ENCODE peak calls at places on chromosomes 2 and 18, in five cellular contexts. K is CD8-positive, alpha-beta T cell; F is keratinocyte; C is tibial artery; Q is thyroid gland. Z is an unnamed sample. For H3K36me3, the result is how much of the 10 kb centered on the place peaks cover.

GRCh38 chr18:3857544-3857943 is 407.6 kb downstream of the TGIF1 start:
- DNase-seq in Q (no peak), F (no peak), C (no peak), K (no peak), Z (no peak)

GRCh38 chr2:76256689-76257088 is 546.0 kb upstream of the GCFC2 start:
- DNase-seq in K (no peak), F (no peak), C (no peak), Q (no peak), Z (no peak)

GRCh38 chr2:209094221-209094620 is 329.6 kb upstream of the MAP2 start:
- DNase-seq in K (no peak), Q (no peak), F (no peak), C (no peak), Z (no peak)

GRCh38 chr2:42971947-42972736 is 179.8 kb upstream of the HAAO start:
- DNase-seq in K (no peak), Q (no peak), F (no peak), C (no peak), Z (no peak)

GRCh38 chr2:47282621-47283272 is 120.2 kb upstream of the MSH2 start:
- DNase-seq in K (no peak), C (no peak), Q (no peak), F (no peak), Z (no peak)

GRCh38 chr2:160210599-160211138 is 10.6 kb upstream of the ITGB6 start:
- DNase-seq in K (peak), F (no peak), C (peak), Q (peak), Z (peak)

GRCh38 chr18:31773774-31774476 is 13.2 kb upstream of the SLC25A52 start:
- DNase-seq in K (no peak), C (no peak), F (no peak), Q (no peak), Z (no peak)

GRCh38 chr2:191927991-191928390 is 81.1 kb upstream of the CAVIN2 start:
- DNase-seq in F (no peak), C (no peak), Q (no peak), K (no peak), Z (no peak)

GRCh38 chr18:43158381-43158780 is 42.9 kb upstream of the RIT2 start:
- DNase-seq in K (no peak), Q (no peak), C (no peak), F (no peak), Z (no peak)

GRCh38 chr2:212723226-212723625 is 184.6 kb upstream of the ERBB4 start:
- DNase-seq in C (no peak), Q (no peak), F (no peak), K (no peak), Z (no peak)

DNA sequence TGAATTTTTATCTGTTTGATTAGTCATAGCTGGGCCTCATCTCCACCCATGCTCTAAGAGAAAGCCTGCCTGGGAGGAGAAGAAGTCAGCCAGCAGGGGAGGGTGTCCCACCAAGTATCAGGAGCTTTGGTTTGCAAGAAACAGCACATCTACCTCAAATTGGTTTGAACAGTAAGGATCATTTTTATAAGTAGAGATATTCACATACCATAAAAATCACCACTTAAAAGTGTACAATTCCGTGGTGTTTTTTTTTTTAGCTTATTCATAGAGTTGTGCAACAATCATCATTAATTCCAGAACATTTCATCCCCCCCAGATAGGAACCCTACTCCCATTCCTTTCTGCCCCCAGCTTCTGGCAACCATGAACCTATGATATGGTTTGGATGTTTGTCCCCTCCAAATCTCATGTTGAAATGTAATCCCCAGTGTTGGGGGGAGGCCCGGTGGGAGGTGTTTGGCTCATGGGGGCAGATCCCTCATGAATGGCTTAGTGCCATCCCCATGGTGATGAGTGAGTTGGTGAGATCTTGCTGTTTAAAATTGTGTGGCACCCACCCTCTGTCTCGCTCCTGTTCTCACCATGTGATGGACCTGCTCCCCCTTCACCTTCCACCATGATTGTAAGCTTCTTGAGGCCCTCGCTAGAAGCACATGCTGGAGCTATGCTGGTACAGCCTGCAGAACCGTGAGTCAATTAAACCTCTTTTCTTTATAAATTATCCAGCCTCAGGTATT is 36.2 kb upstream of the HS6ST1 start:
- DNase-seq in Q (no peak), C (no peak), K (no peak), F (no peak), Z (no peak)
- TF ChIP-seq CTCF in Q (no peak), C (no peak), K (no peak), F (peak), Z (no peak)

DNA sequence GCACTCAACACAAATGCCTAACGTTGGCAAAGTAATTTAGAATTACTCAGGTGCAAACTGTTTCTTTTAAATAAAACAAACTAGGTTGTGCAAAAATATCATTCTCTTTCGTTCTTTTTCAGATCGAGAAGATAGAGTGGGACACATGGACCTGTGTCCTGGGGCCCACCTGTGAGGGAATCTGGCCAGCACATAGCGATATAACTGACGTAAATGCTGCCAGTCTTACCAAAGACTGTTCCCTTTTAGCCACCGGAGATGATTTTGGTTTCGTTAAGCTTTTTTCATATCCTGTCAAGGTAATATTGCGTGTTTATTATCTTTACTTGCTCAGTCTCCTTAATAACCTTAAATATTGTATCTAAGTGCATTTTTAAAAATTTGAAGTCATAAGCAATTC is 133.6 kb downstream of the RTN4 start:
- DNase-seq in K (no peak), C (no peak), Q (no peak), F (no peak), Z (no peak)
- H3K36me3 ChIP-seq in K (under half), C (under half), Q (under half), F (under half), Z (under half)

GRCh38 chr2:78778756-78779510 is 246.6 kb upstream of the REG3G start:
- DNase-seq in F (no peak), Q (no peak), C (no peak), K (no peak), Z (no peak)
- H3K27ac ChIP-seq in F (no peak), Q (no peak), C (no peak), K (no peak), Z (no peak)

GRCh38 chr2:85718006-85718391 is 23.8 kb downstream of the GNLY start:
- DNase-seq in K (no peak), Q (no peak), F (no peak), C (no peak), Z (no peak)
- TF ChIP-seq CTCF in K (no peak), Q (no peak), F (no peak), C (no peak), Z (no peak)

GRCh38 chr2:39256040-39256439 is 12.3 kb upstream of the CDKL4 start:
- DNase-seq in Q (no peak), F (no peak), K (no peak), C (no peak), Z (no peak)
- H3K36me3 ChIP-seq in Q (under half), F (under half), K (under half), C (half or more), Z (under half)

DNA sequence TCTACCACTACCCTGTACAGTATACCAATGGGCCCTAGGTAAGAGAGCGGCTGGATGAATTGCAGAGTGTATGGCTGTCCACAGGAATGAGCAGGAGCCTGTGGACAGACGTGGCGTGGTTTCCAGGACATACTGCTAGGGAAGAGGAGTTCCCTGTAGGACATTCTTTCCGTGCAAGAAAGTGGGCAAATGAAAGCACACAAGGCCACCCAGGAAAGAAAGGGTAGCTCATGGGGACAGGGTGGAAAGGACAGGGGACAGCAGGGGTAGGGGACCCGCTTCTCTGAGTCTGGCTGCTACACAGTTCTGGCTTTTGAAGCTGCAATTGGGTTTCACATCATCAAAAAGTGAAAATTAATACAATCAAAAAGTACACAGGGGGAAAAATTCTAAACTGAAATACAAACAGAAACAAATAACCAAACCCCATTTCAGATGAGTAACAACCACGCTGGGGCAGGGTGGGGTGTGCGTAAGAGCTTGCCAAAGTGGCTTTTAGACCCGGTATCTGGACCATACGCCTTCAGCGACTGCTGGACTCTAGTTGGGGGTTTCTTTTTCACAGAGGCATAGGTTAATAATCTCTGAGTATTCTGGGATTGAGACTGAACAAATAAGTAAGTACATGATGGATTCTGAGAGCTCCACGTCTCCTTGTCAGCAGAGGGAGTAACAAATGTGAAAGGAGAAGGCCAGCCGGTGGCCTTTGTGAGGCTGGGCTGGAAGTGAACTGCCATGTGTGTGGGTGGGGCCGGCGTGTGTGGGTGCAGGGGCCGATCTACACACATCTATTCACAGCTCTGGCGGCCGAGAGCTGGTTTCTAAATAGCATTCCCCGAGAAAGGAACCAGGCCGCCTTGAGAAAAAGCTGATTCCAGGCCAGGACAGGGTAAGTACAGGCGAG is 84.0 kb downstream of the HDAC4 start:
- DNase-seq in C (peak), F (no peak), Q (peak), K (no peak), Z (no peak)
- H3K27ac ChIP-seq in C (peak), F (no peak), Q (no peak), K (no peak), Z (peak)

DNA sequence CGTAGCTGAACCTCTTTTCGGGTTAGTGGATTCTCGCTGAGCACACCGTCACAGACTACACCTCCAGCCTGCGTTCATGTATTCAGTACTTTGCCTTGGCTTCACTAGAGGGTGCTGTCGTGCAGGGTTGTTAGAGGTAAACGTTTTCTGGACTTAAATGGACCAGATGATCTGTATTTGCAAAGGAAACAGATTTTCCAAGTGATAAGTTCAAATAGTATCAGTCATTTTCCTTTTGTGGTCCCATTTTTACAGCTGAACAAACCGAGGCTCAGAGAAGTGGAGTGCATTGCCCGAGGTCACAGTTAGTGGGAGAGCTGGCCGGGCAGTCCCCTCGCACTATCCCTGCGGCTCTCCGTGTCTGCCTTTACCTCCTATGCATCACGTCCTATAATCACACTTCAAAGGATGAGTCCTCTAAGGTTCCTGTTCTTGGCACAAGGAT is 125.9 kb downstream of the MAP4K4 start:
- DNase-seq in K (peak), F (no peak), C (peak), Q (peak), Z (peak)
- TF ChIP-seq CTCF in K (peak), F (peak), C (peak), Q (peak), Z (no peak)

Z was measured in prostate gland.